ENCODE peak calls at places on chromosomes 1 and 21, in five cellular contexts. B is GM12891, T is H1, W is K562, L is GM12878. E is an unnamed sample.

GRCh38 chr1:94305704-94306103 is 68.3 kb upstream of the ARHGAP29 start:
- DNase-seq in T (no peak), W (no peak), B (no peak), L (no peak), E (no peak)

GRCh38 chr1:46246548-46247432 is 773 bp upstream of the RAD54L start:
- DNase-seq in W (peak), T (peak), B (peak), L (no peak), E (peak)

GRCh38 chr21:43771199-43771675 is 4.9 kb downstream of the CSTB start:
- DNase-seq in T (no peak), B (no peak), W (no peak), L (no peak), E (no peak)

GRCh38 chr1:37123266-37123665 is 89.0 kb upstream of the GRIK3 start:
- DNase-seq in L (no peak), W (no peak), T (no peak), B (no peak), E (no peak)

GRCh38 chr1:156925154-156926010 is 5.0 kb downstream of the LRRC71 start:
- DNase-seq in W (no peak), T (no peak), L (no peak), B (no peak), E (no peak)

GRCh38 chr1:223394242-223394641 is 1.0 kb downstream of the CCDC185 start:
- DNase-seq in T (no peak), W (no peak), B (no peak), L (no peak), E (no peak)

GRCh38 chr1:23727362-23727811 is 15.9 kb upstream of the ELOA start:
- DNase-seq in T (no peak), W (no peak), B (no peak), L (no peak), E (no peak)

GRCh38 chr1:219281834-219282233 is 108.2 kb downstream of the LYPLAL1 start:
- DNase-seq in L (no peak), W (no peak), B (no peak), T (no peak), E (no peak)

GRCh38 chr1:213761845-213762407 is 225.8 kb upstream of the PROX1 start:
- DNase-seq in T (no peak), B (no peak), L (no peak), W (no peak), E (no peak)

GRCh38 chr1:208131631-208132286 is 112.4 kb downstream of the PLXNA2 start:
- DNase-seq in L (no peak), T (no peak), W (no peak), B (no peak), E (no peak)

GRCh38 chr1:44413740-44414139 is 8.7 kb downstream of the RNF220 start:
- DNase-seq in T (no peak), L (no peak), W (no peak), B (no peak), E (no peak)

GRCh38 chr1:43267818-43268425 is 1.9 kb upstream of the TMEM125 start:
- DNase-seq in L (no peak), W (no peak), B (no peak), T (no peak), E (no peak)

GRCh38 chr1:116252785-116253184 is 120.3 kb upstream of the ATP1A1 start:
- DNase-seq in L (no peak), T (no peak), B (no peak), W (no peak), E (no peak)

GRCh38 chr1:97379387-97380075 is 541.3 kb downstream of the DPYD start:
- DNase-seq in T (no peak), B (no peak), W (no peak), L (no peak), E (no peak)

GRCh38 chr1:95089888-95090287 is 17.1 kb upstream of the ALG14 start:
- DNase-seq in L (no peak), W (no peak), B (no peak), T (no peak), E (no peak)

GRCh38 chr1:243408479-243408878 is 152.6 kb downstream of the SDCCAG8 start:
- DNase-seq in L (no peak), B (no peak), T (no peak), W (no peak), E (no peak)

GRCh38 chr1:243402868-243403267 is 147.0 kb downstream of the SDCCAG8 start:
- DNase-seq in L (no peak), W (no peak), T (no peak), B (no peak), E (no peak)

GRCh38 chr1:243411472-243411871 is 155.6 kb downstream of the SDCCAG8 start:
- DNase-seq in B (no peak), L (no peak), T (no peak), W (no peak), E (no peak)

GRCh38 chr1:243409284-243409683 is 153.4 kb downstream of the SDCCAG8 start:
- DNase-seq in B (no peak), L (no peak), W (peak), T (no peak), E (no peak)

DNA sequence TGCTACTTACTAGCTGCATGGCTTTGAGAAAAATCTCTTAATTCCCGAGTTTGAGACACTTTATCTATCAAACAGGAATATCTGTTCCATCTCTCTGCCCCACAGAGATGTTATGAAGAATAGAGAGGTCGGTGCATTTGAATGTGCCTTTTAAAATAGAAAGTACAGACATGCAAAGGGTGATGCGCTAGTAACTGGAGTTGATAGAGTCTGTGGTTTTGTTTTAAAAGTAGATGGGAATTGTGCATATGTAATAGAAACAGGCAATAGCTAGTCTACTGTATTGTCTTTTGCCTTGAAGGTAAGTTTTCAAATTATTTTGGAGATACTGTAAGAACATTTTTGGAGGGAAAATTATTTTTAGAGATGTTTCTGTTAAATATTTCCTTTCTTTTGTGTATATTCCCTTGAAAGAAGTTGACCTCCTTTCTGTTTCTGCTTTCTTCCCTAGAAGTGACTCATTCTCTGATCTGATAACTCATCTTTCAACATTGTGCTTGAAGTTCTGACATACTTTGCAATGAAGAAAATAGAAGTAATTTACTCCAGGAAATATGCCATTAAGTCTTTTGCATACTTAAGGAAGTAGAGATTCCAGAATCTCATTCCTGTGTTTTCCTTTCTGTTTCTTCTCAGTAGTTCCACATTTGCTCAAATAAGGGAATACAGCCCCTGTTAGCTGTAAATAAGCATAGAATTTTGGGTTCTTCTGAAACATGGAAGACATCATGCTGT is 151.6 kb downstream of the SDCCAG8 start:
- DNase-seq in W (no peak), L (no peak), T (no peak), B (no peak), E (no peak)
- TF ChIP-seq TAF1 in W (no peak), L (no peak), T (no peak), B (no peak), E (no peak)

DNA sequence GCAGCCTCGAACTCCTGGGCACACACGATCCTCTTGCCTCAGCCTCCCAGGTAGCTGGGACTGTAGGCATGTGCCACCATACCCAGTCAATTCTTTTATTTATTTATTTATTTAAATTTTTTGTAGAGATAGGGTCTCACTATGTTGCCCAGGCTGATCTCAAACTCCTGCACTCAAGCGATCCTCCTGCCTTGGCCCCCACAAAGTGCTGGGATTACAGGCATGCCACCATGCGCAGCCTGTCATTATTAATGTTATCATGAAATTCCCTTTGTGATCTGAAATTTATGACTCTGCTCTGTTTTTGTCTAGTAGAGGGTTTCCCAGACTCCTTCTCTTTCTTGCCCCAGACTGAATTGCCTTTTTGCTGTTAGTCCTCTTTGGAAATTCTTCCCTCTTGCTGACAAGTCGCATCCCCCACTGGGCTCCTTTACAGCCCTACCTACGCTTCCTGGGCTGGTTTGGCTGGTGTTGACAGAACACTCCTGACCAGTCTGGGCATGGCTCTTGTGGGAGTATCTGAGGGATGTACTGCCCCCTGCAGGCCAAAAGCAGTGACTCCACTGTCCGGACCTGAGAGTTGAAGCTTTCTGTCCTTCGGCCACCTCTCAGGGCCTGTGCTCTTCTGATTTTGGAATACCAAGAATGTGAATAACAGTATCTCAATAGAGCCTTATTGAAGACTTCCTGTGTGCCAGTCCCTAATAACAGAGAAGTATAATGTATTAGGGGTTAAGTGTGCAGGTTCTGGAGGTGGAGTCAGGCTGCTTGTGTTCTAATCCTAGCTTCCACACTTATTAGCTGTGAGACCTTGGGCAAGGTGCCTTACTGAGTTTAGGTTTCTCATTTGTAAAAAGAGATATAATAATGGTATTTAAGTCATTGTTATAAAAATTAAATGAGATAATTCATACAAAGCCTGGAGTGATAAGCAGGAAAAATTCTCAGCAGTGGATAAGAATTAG is 28.2 kb downstream of the TCEANC2 start:
- DNase-seq in W (peak), L (peak), T (peak), B (peak), E (peak)
- TF ChIP-seq POLR2AphosphoS5 in W (no peak), L (no peak), T (no peak), B (no peak), E (no peak)

GRCh38 chr1:18340158-18340764 is 140.5 kb upstream of the KLHDC7A start:
- DNase-seq in L (no peak), T (no peak), W (no peak), B (no peak), E (no peak)

GRCh38 chr1:18339161-18339560 is 141.6 kb upstream of the KLHDC7A start:
- DNase-seq in B (no peak), L (no peak), T (no peak), W (no peak), E (no peak)

GRCh38 chr1:18341291-18342058 is 139.3 kb upstream of the KLHDC7A start:
- DNase-seq in T (no peak), B (no peak), W (no peak), L (peak), E (no peak)

GRCh38 chr1:18342744-18343143 is 138.0 kb upstream of the KLHDC7A start:
- DNase-seq in B (no peak), W (no peak), L (no peak), T (no peak), E (no peak)

DNA sequence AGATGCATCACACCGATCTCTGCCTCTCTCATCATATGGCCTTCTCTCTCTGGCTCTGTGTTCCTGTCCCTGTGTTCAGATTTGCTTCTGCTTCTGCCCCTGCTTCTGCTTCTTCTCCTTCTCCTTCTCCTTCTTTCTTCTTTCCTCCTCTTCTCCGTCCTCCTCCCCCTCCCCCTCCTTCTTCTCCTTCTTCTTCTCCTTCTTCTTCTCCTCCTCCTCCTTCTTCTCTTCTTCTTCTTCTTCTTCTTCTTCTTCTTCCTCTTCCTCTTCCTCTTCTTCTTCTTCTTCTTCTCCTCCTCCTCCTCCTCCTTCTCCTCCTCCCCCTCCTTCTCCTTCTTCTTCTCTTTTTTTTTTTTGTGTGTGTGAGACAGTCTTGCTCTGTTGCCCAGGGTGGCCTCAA is 139.9 kb upstream of the KLHDC7A start:
- DNase-seq in T (no peak), L (no peak), W (no peak), B (no peak), E (no peak)
- TF ChIP-seq TAF1 in T (no peak), L (no peak), W (no peak), B (no peak), E (no peak)

GRCh38 chr1:171257207-171258052 is 9.1 kb downstream of the FMO1 start:
- DNase-seq in W (no peak), T (no peak), B (no peak), L (no peak), E (no peak)
- TF ChIP-seq POLR2AphosphoS5 in W (no peak), T (no peak), B (no peak), L (no peak), E (no peak)

DNA sequence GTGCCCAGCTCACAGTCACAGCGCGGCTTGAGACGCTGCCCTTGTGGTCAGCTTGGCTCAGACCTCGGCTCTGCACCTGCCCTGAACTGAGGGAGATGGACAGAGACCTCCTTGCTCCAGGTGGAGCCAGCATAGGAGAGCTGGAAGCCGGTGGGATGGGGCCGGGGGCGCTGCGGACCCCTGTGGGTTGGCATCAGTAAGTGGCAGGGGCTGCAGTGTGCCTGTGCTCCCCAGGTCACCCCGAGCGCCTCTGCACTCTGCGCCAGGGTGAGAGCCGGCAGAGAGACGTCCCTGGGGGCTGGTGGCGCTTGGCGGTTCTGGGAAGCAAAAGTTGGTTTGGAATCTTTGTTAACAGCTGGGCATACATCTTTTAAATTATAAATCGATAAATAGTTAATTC is 105.6 kb upstream of the TTC34 start:
- DNase-seq in L (no peak), B (no peak), T (no peak), W (no peak), E (no peak)
- TF ChIP-seq TAF1 in L (no peak), B (no peak), T (no peak), W (no peak), E (no peak)

GRCh38 chr21:36171741-36172331 is 15.2 kb downstream of the DOP1B start:
- DNase-seq in B (no peak), T (no peak), W (no peak), L (no peak), E (no peak)
- TF ChIP-seq POLR2AphosphoS5 in B (no peak), T (no peak), W (no peak), L (no peak), E (no peak)

GRCh38 chr1:20573987-20574386 is 14.9 kb upstream of the CDA start:
- DNase-seq in W (no peak), T (no peak), L (no peak), B (no peak), E (no peak)

GRCh38 chr1:20571427-20571826 is 17.5 kb upstream of the CDA start:
- DNase-seq in L (no peak), T (no peak), W (no peak), B (no peak), E (no peak)

GRCh38 chr1:20578062-20578461 is 10.8 kb upstream of the CDA start:
- DNase-seq in W (no peak), B (no peak), L (no peak), T (no peak), E (no peak)

GRCh38 chr1:20575544-20576056 is 13.3 kb upstream of the CDA start:
- DNase-seq in T (no peak), W (no peak), B (no peak), L (no peak), E (no peak)

GRCh38 chr1:20574686-20575543 is 14.0 kb upstream of the CDA start:
- DNase-seq in L (no peak), B (peak), W (peak), T (peak), E (peak)
- TF ChIP-seq TAF1 in L (no peak), B (no peak), W (no peak), T (no peak), E (no peak)

E was measured in GM12892.